ENCODE peak calls at places on chromosomes 1 and 21, in nine cellular contexts. G, O, Y, X, U, I, P, W and K are unnamed samples.

GRCh38 chr1:26203642-26204318 is 13.4 kb downstream of the CATSPER4 start:
- DNase-seq in W (peak), O (no peak), U (no peak), X (no peak), Y (no peak), G (no peak), P (no peak), I (no peak), K (no peak)

GRCh38 chr1:239719642-239720258 is 333.4 kb downstream of the CHRM3 start:
- DNase-seq in W (no peak), I (no peak), Y (no peak), G (no peak), O (no peak), X (peak), P (no peak), U (no peak), K (no peak)

GRCh38 chr1:76121850-76122249 is 47.3 kb downstream of the ST6GALNAC3 start:
- DNase-seq in W (no peak), I (no peak), Y (no peak), U (no peak), X (no peak), O (no peak), G (no peak), P (no peak), K (no peak)

GRCh38 chr1:93237021-93237420 is 56.5 kb downstream of the CCDC18 start:
- DNase-seq in U (no peak), Y (no peak), P (no peak), G (no peak), W (no peak), O (no peak), X (no peak), I (no peak), K (no peak)

GRCh38 chr1:115301438-115302020 is 36.5 kb downstream of the NGF start:
- DNase-seq in W (no peak), X (no peak), U (no peak), O (no peak), P (no peak), G (peak), Y (no peak), I (no peak), K (no peak)

GRCh38 chr1:154386643-154387352 is 18.3 kb upstream of the IL6R start:
- DNase-seq in U (no peak), O (peak), X (peak), P (no peak), Y (peak), W (no peak), I (no peak), G (no peak), K (no peak)

GRCh38 chr1:67084765-67085318 is 30.9 kb upstream of the SLC35D1 start:
- DNase-seq in O (no peak), P (no peak), I (no peak), G (no peak), Y (no peak), W (no peak), U (no peak), X (no peak), K (no peak)

GRCh38 chr1:207826557-207827487 is 75.0 kb downstream of the CD46 start:
- DNase-seq in W (no peak), U (no peak), X (no peak), P (no peak), G (peak), Y (no peak), O (no peak), I (no peak), K (no peak)

GRCh38 chr1:232952514-232953175 is 2.2 kb downstream of the NTPCR start:
- DNase-seq in P (peak), G (peak), U (peak), I (peak), O (peak), Y (no peak), X (peak), W (peak), K (no peak)

GRCh38 chr1:70627910-70628309 is 216.8 kb downstream of the CTH start:
- DNase-seq in I (no peak), G (peak), P (no peak), Y (no peak), W (no peak), U (no peak), X (no peak), O (no peak), K (no peak)

GRCh38 chr21:16046625-16047340 is 317.0 kb downstream of the USP25 start:
- DNase-seq in O (peak), U (no peak), I (no peak), P (no peak), W (no peak), X (no peak), Y (no peak), G (peak), K (no peak)

GRCh38 chr1:236064674-236065508 is at the start of gene NID1:
- DNase-seq in U (peak), G (peak), Y (no peak), W (peak), I (peak), O (peak), P (peak), X (peak), K (peak)

GRCh38 chr1:61005572-61006386 is 76.6 kb upstream of the NFIA start:
- DNase-seq in X (no peak), O (no peak), W (no peak), I (peak), P (no peak), Y (no peak), G (no peak), U (no peak), K (no peak)

GRCh38 chr1:64100791-64101190 is 102.6 kb upstream of the UBE2U start:
- DNase-seq in I (no peak), P (no peak), G (peak), W (no peak), X (no peak), O (no peak), U (no peak), Y (no peak), K (no peak)

GRCh38 chr1:4263699-4264098 is 363.6 kb upstream of the C1orf174 start:
- DNase-seq in I (no peak), G (no peak), P (no peak), O (no peak), Y (no peak), U (no peak), X (no peak), W (no peak), K (no peak)

GRCh38 chr1:10573446-10573845 is 98.7 kb downstream of the PEX14 start:
- DNase-seq in W (no peak), I (no peak), Y (no peak), U (no peak), X (no peak), P (no peak), O (peak), G (peak), K (no peak)

GRCh38 chr1:69707103-69707502 is 139.4 kb downstream of the LRRC7 start:
- DNase-seq in O (no peak), Y (no peak), P (no peak), X (no peak), I (no peak), U (no peak), G (no peak), W (no peak), K (no peak)

GRCh38 chr21:45287438-45288391 is at the start of gene POFUT2:
- DNase-seq in U (peak), O (peak), I (peak), P (peak), X (peak), G (peak), Y (peak), W (peak), K (peak)

GRCh38 chr1:1889847-1890505 is 911 bp downstream of the GNB1 start:
- DNase-seq in G (no peak), U (peak), W (peak), O (peak), I (no peak), P (peak), Y (peak), X (no peak), K (peak)

GRCh38 chr1:94622757-94623156 is 81.2 kb upstream of the F3 start:
- DNase-seq in Y (no peak), X (no peak), I (peak), G (no peak), W (no peak), P (no peak), O (peak), U (no peak), K (no peak)

GRCh38 chr1:236303675-236304074 is 21.9 kb upstream of the ERO1B start:
- DNase-seq in O (no peak), X (no peak), P (no peak), I (no peak), W (no peak), G (no peak), Y (no peak), U (peak), K (no peak)

GRCh38 chr1:41955461-41956159 is 36.9 kb upstream of the HIVEP3 start:
- DNase-seq in U (peak), I (peak), Y (no peak), G (peak), W (no peak), P (no peak), X (no peak), O (peak), K (no peak)

GRCh38 chr1:34755961-34756360 is 1.1 kb downstream of the GJB5 start:
- DNase-seq in O (no peak), I (no peak), X (no peak), Y (no peak), U (no peak), P (no peak), W (no peak), G (no peak), K (no peak)

GRCh38 chr21:42213082-42213774 is 5.7 kb upstream of the ABCG1 start:
- DNase-seq in P (no peak), X (no peak), W (no peak), G (no peak), O (no peak), I (no peak), Y (no peak), U (no peak), K (no peak)

GRCh38 chr1:98053471-98054366 is 132.9 kb upstream of the DPYD start:
- DNase-seq in X (peak), W (peak), G (peak), P (peak), I (peak), Y (peak), U (peak), O (peak), K (peak)

GRCh38 chr1:95407146-95407863 is 173.3 kb downstream of the RWDD3 start:
- DNase-seq in I (no peak), P (no peak), W (peak), G (no peak), U (no peak), X (no peak), Y (no peak), O (no peak), K (no peak)

GRCh38 chr1:35810096-35810860 is 2.5 kb downstream of the AGO4 start:
- DNase-seq in P (no peak), G (peak), W (no peak), O (peak), I (no peak), Y (no peak), X (no peak), U (no peak), K (no peak)

GRCh38 chr21:33229776-33230517 is at the start of gene IFNAR2:
- DNase-seq in O (peak), G (peak), P (peak), Y (peak), I (peak), U (peak), W (peak), X (peak), K (peak)

GRCh38 chr1:24393892-24394291 is 19.7 kb downstream of the STPG1 start:
- DNase-seq in U (no peak), X (no peak), Y (no peak), P (no peak), O (peak), I (no peak), G (peak), W (no peak), K (no peak)